ENCODE peak calls at places on chromosomes 4 and X, in five cellular contexts. One of them, this sample, is unnamed.

GRCh38 chr4:8774071-8774470 is 97.6 kb downstream of the HMX1 start:
- DNase-seq in nephron progenitor cell: no peak
- DNase-seq in left ventricle myocardium inferior: no peak
- DNase-seq in neural progenitor cell: no peak
- DNase-seq in fibroblast of mammary gland: no peak
- DNase-seq in this sample: no peak

GRCh38 chr4:25258980-25259578 is 25.2 kb downstream of the PI4K2B start:
- DNase-seq in fibroblast of mammary gland: peak
- DNase-seq in neural progenitor cell: no peak
- DNase-seq in nephron progenitor cell: no peak
- DNase-seq in left ventricle myocardium inferior: no peak
- DNase-seq in this sample: peak

GRCh38 chrX:39802906-39803305 is 294.9 kb downstream of the BCOR start:
- DNase-seq in left ventricle myocardium inferior: no peak
- DNase-seq in nephron progenitor cell: peak
- DNase-seq in neural progenitor cell: no peak
- DNase-seq in fibroblast of mammary gland: no peak
- DNase-seq in this sample: no peak

GRCh38 chrX:150907474-150907873 is 9.0 kb upstream of the CD99L2 start:
- DNase-seq in nephron progenitor cell: no peak
- DNase-seq in neural progenitor cell: no peak
- DNase-seq in fibroblast of mammary gland: no peak
- DNase-seq in left ventricle myocardium inferior: peak
- DNase-seq in this sample: no peak

GRCh38 chr4:4216668-4217067 is 10.1 kb downstream of the OTOP1 start:
- DNase-seq in nephron progenitor cell: no peak
- DNase-seq in fibroblast of mammary gland: peak
- DNase-seq in left ventricle myocardium inferior: no peak
- DNase-seq in neural progenitor cell: no peak
- DNase-seq in this sample: peak

GRCh38 chr4:96228463-96228862 is 388.6 kb downstream of the PDHA2 start:
- DNase-seq in nephron progenitor cell: no peak
- DNase-seq in neural progenitor cell: no peak
- DNase-seq in left ventricle myocardium inferior: no peak
- DNase-seq in fibroblast of mammary gland: no peak
- DNase-seq in this sample: no peak

GRCh38 chrX:54921427-54922021 is 900 bp downstream of the TRO start:
- DNase-seq in left ventricle myocardium inferior: peak
- DNase-seq in nephron progenitor cell: peak
- DNase-seq in neural progenitor cell: peak
- DNase-seq in fibroblast of mammary gland: peak
- DNase-seq in this sample: no peak

GRCh38 chrX:42691196-42691595 is 86.8 kb downstream of the PPP1R2C start:
- DNase-seq in neural progenitor cell: no peak
- DNase-seq in left ventricle myocardium inferior: no peak
- DNase-seq in fibroblast of mammary gland: no peak
- DNase-seq in nephron progenitor cell: no peak
- DNase-seq in this sample: no peak

GRCh38 chrX:37825225-37825842 is 22.0 kb downstream of the DYNLT3 start:
- DNase-seq in fibroblast of mammary gland: peak
- DNase-seq in neural progenitor cell: peak
- DNase-seq in left ventricle myocardium inferior: no peak
- DNase-seq in nephron progenitor cell: peak
- DNase-seq in this sample: peak

GRCh38 chr4:20538922-20539321 is 161.3 kb upstream of the PACRGL start:
- DNase-seq in left ventricle myocardium inferior: no peak
- DNase-seq in neural progenitor cell: no peak
- DNase-seq in nephron progenitor cell: no peak
- DNase-seq in fibroblast of mammary gland: no peak
- DNase-seq in this sample: no peak

GRCh38 chr4:20543131-20543530 is 157.1 kb upstream of the PACRGL start:
- DNase-seq in nephron progenitor cell: no peak
- DNase-seq in fibroblast of mammary gland: peak
- DNase-seq in left ventricle myocardium inferior: no peak
- DNase-seq in neural progenitor cell: no peak
- DNase-seq in this sample: no peak

GRCh38 chr4:20544645-20545044 is 155.6 kb upstream of the PACRGL start:
- DNase-seq in nephron progenitor cell: no peak
- DNase-seq in neural progenitor cell: peak
- DNase-seq in fibroblast of mammary gland: peak
- DNase-seq in left ventricle myocardium inferior: no peak
- DNase-seq in this sample: peak
- TF ChIP-seq CTCF in nephron progenitor cell: peak
- TF ChIP-seq CTCF in neural progenitor cell: peak
- TF ChIP-seq CTCF in fibroblast of mammary gland: peak
- TF ChIP-seq CTCF in left ventricle myocardium inferior: peak
- TF ChIP-seq CTCF in this sample: peak

DNA sequence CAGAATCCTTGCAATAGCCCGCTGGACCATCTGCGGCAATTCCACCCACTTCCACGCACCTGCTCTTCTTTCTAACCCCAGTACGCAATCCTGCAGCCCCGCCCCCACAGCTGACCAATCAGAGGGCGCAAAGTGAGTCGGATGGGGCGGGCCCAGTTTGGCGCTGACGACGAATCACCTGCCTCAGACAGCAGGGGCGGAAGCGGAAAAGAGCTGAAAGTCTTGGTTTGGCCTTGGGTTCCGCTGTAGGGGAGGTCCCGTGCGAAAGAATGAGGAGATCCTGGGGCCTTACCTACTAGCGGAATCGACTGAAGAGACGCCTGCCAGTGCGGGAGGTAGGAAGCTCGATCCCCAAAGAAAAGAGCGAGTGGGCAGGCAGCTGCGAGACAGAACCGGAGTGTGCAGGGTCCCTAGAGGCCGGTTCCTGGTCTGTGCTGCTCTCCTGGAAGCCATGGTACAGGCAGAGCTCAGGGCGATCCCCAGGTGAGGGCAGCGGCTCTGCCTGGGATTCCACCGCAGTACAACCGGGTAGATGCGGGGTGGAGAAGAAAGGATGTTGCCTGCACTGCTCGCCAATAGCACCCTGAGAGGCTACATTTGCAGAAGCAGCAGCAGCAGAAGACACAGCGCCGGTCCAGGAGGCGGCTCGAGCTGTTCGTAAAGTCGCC is at the start of gene TMEM184C:
- DNase-seq in neural progenitor cell: peak
- DNase-seq in nephron progenitor cell: peak
- DNase-seq in fibroblast of mammary gland: peak
- DNase-seq in left ventricle myocardium inferior: peak
- DNase-seq in this sample: peak
- TF ChIP-seq CTCF in neural progenitor cell: no peak
- TF ChIP-seq CTCF in nephron progenitor cell: no peak
- TF ChIP-seq CTCF in fibroblast of mammary gland: no peak
- TF ChIP-seq CTCF in left ventricle myocardium inferior: no peak
- TF ChIP-seq CTCF in this sample: no peak

GRCh38 chr4:128310266-128310697 is 22.7 kb upstream of the PGRMC2 start:
- DNase-seq in left ventricle myocardium inferior: peak
- DNase-seq in fibroblast of mammary gland: peak
- DNase-seq in nephron progenitor cell: no peak
- DNase-seq in neural progenitor cell: peak
- DNase-seq in this sample: no peak
- TF ChIP-seq CTCF in left ventricle myocardium inferior: peak
- TF ChIP-seq CTCF in fibroblast of mammary gland: peak
- TF ChIP-seq CTCF in nephron progenitor cell: no peak
- TF ChIP-seq CTCF in neural progenitor cell: peak
- TF ChIP-seq CTCF in this sample: peak

DNA sequence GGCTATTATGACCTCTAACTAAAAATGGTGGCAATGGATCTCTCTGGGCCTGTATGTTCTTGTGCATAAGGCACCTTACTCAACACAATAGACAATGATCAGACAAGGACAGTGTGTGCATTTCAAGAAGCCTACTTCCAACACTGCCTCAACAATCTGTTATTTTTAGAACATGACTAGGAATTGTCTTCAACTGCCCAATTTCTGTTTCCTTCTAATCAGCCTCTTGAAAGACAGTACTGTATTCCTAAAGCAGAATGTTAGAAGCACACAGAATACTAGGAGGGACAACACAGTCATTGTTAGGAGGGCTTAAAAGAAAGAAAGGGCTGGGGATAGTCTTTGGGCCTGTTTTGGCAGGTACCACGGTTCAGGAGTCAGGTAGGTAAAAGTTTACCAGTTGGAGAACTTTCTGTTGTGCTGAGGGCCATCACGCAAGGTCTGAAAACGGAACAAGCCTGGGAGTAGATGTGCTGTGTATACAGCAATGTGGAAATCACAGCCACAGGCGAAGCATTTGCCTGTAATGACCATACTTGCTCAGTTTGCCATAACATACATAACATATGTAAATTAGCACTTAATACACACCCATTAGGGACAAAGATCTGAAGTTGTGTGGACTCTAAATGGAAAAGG is 100.8 kb upstream of the ATXN3L start:
- DNase-seq in left ventricle myocardium inferior: no peak
- DNase-seq in neural progenitor cell: no peak
- DNase-seq in fibroblast of mammary gland: no peak
- DNase-seq in nephron progenitor cell: no peak
- DNase-seq in this sample: no peak
- TF ChIP-seq CTCF in left ventricle myocardium inferior: no peak
- TF ChIP-seq CTCF in neural progenitor cell: no peak
- TF ChIP-seq CTCF in fibroblast of mammary gland: no peak
- TF ChIP-seq CTCF in nephron progenitor cell: no peak
- TF ChIP-seq CTCF in this sample: no peak

GRCh38 chrX:133177202-133177601 is 41.0 kb downstream of the TFDP3 start:
- DNase-seq in fibroblast of mammary gland: no peak
- DNase-seq in neural progenitor cell: no peak
- DNase-seq in nephron progenitor cell: no peak
- DNase-seq in left ventricle myocardium inferior: no peak
- DNase-seq in this sample: no peak

GRCh38 chrX:133171962-133172708 is 46.0 kb downstream of the TFDP3 start:
- DNase-seq in neural progenitor cell: peak
- DNase-seq in left ventricle myocardium inferior: no peak
- DNase-seq in fibroblast of mammary gland: peak
- DNase-seq in nephron progenitor cell: peak
- DNase-seq in this sample: peak
- TF ChIP-seq CTCF in neural progenitor cell: peak
- TF ChIP-seq CTCF in left ventricle myocardium inferior: peak
- TF ChIP-seq CTCF in fibroblast of mammary gland: peak
- TF ChIP-seq CTCF in nephron progenitor cell: peak
- TF ChIP-seq CTCF in this sample: peak

DNA sequence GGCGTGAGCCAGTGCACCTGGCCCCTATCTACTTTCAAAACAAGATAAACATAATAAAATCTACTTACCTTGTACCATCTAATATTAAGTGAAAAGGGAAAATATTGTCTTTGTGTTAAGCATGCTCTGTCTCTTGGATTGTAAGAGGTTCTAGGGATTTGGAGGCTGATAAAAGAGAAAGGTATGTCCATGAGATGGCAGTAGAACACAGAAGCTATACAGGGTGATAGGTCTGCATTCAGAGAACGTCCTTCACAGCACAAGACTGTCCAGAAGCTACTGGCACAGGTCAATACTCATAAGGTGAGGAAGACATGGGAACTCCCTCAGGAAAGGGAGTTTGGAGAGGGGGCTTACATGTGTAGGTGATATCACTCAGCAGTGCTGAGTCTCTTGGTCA is 135.5 kb downstream of the TMEM47 start:
- DNase-seq in nephron progenitor cell: no peak
- DNase-seq in fibroblast of mammary gland: peak
- DNase-seq in neural progenitor cell: peak
- DNase-seq in left ventricle myocardium inferior: no peak
- DNase-seq in this sample: peak
- TF ChIP-seq CTCF in nephron progenitor cell: peak
- TF ChIP-seq CTCF in fibroblast of mammary gland: no peak
- TF ChIP-seq CTCF in neural progenitor cell: peak
- TF ChIP-seq CTCF in left ventricle myocardium inferior: no peak
- TF ChIP-seq CTCF in this sample: no peak

GRCh38 chr4:82372874-82373815 is 646 bp downstream of the HNRNPD start:
- DNase-seq in nephron progenitor cell: peak
- DNase-seq in fibroblast of mammary gland: peak
- DNase-seq in left ventricle myocardium inferior: peak
- DNase-seq in neural progenitor cell: peak
- DNase-seq in this sample: peak
- TF ChIP-seq CTCF in nephron progenitor cell: no peak
- TF ChIP-seq CTCF in fibroblast of mammary gland: no peak
- TF ChIP-seq CTCF in left ventricle myocardium inferior: no peak
- TF ChIP-seq CTCF in neural progenitor cell: no peak
- TF ChIP-seq CTCF in this sample: no peak

DNA sequence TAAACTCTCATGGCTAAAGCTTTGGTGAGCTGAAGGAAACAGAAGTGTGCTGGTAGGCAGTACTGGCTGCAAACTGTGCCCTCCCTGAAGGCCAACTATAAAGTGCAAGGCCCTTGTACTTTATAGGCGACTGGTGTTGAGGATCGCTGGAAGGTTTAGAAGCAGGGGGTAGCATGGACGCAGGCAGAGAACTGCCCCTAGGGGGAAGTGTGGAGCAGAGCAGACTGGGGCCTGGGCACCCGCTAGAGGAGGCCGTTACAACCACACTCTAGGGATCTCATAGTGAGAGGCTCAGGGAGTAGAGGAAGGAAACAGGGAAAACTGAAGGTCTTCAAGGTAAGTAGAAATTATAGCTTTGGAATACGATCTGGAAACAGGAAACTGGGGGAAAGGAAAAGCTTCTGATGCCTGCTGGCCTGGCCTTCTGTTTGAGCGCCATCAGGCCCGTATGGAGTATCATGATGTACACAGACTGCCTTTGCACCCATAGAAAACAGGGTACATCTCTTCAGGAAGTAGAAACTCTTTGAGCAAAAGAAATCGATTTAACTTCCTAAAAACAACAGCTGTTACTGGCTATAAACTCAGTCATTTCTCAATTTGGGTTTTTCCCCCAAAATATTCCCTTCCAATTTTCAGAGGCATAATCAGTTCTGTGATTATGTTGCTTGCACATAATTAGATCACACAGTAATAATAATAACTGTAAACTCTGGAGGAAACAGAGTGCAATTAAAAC is 23.9 kb upstream of the TMSB4X start:
- DNase-seq in neural progenitor cell: peak
- DNase-seq in fibroblast of mammary gland: no peak
- DNase-seq in left ventricle myocardium inferior: no peak
- DNase-seq in nephron progenitor cell: peak
- DNase-seq in this sample: peak
- TF ChIP-seq CTCF in neural progenitor cell: peak
- TF ChIP-seq CTCF in fibroblast of mammary gland: no peak
- TF ChIP-seq CTCF in left ventricle myocardium inferior: peak
- TF ChIP-seq CTCF in nephron progenitor cell: peak
- TF ChIP-seq CTCF in this sample: peak

GRCh38 chr4:187175197-187175596 is 451.5 kb upstream of the FAT1 start:
- DNase-seq in fibroblast of mammary gland: peak
- DNase-seq in neural progenitor cell: no peak
- DNase-seq in left ventricle myocardium inferior: no peak
- DNase-seq in nephron progenitor cell: no peak
- DNase-seq in this sample: no peak
- TF ChIP-seq CTCF in fibroblast of mammary gland: peak
- TF ChIP-seq CTCF in neural progenitor cell: no peak
- TF ChIP-seq CTCF in left ventricle myocardium inferior: no peak
- TF ChIP-seq CTCF in nephron progenitor cell: no peak
- TF ChIP-seq CTCF in this sample: no peak

GRCh38 chrX:49155900-49156837 is 6.4 kb upstream of the MAGIX start:
- DNase-seq in fibroblast of mammary gland: peak
- DNase-seq in neural progenitor cell: peak
- DNase-seq in nephron progenitor cell: peak
- DNase-seq in left ventricle myocardium inferior: peak
- DNase-seq in this sample: peak

GRCh38 chrX:49155243-49155899 is 7.2 kb upstream of the MAGIX start:
- DNase-seq in neural progenitor cell: peak
- DNase-seq in nephron progenitor cell: peak
- DNase-seq in fibroblast of mammary gland: peak
- DNase-seq in left ventricle myocardium inferior: no peak
- DNase-seq in this sample: peak

GRCh38 chrX:49160908-49161307 is 1.6 kb upstream of the MAGIX start:
- DNase-seq in neural progenitor cell: no peak
- DNase-seq in left ventricle myocardium inferior: no peak
- DNase-seq in nephron progenitor cell: no peak
- DNase-seq in fibroblast of mammary gland: no peak
- DNase-seq in this sample: no peak

GRCh38 chrX:49153467-49153866 is 9.1 kb upstream of the MAGIX start:
- DNase-seq in nephron progenitor cell: no peak
- DNase-seq in fibroblast of mammary gland: no peak
- DNase-seq in neural progenitor cell: no peak
- DNase-seq in left ventricle myocardium inferior: no peak
- DNase-seq in this sample: no peak

GRCh38 chrX:49157194-49157593 is 5.4 kb upstream of the MAGIX start:
- DNase-seq in neural progenitor cell: no peak
- DNase-seq in nephron progenitor cell: no peak
- DNase-seq in fibroblast of mammary gland: no peak
- DNase-seq in left ventricle myocardium inferior: no peak
- DNase-seq in this sample: no peak
- TF ChIP-seq CTCF in neural progenitor cell: no peak
- TF ChIP-seq CTCF in nephron progenitor cell: no peak
- TF ChIP-seq CTCF in fibroblast of mammary gland: no peak
- TF ChIP-seq CTCF in left ventricle myocardium inferior: no peak
- TF ChIP-seq CTCF in this sample: no peak

This sample was measured in MCF 10A.